ENCODE peak calls at places on chromosomes 5 and 9, in four cellular contexts. A, I, Q and R are unnamed samples.

GRCh38 chr9:74497750-74498615 is 848 bp downstream of the RORB start:
- DNase-seq in A (peak), I (no peak), Q (peak), R (no peak)

GRCh38 chr5:176788091-176788490 is 22.3 kb upstream of the UNC5A start:
- DNase-seq in A (no peak), I (no peak), Q (no peak), R (peak)

GRCh38 chr5:61809651-61810050 is 477.6 kb downstream of the ZSWIM6 start:
- DNase-seq in A (no peak), I (no peak), Q (no peak), R (peak)

GRCh38 chr5:16894236-16895057 is 41.6 kb downstream of the MYO10 start:
- DNase-seq in A (peak), I (no peak), Q (no peak), R (peak)

GRCh38 chr5:158382473-158382872 is 523.5 kb upstream of the CLINT1 start:
- DNase-seq in A (peak), I (no peak), Q (peak), R (peak)

GRCh38 chr5:144092510-144092909 is 77.9 kb downstream of the YIPF5 start:
- DNase-seq in A (no peak), I (no peak), Q (no peak), R (peak)

GRCh38 chr5:148928141-148928540 is 101.7 kb downstream of the ADRB2 start:
- DNase-seq in A (no peak), I (no peak), Q (peak), R (peak)

GRCh38 chr9:135036861-135037465 is 50.5 kb upstream of the OLFM1 start:
- DNase-seq in A (no peak), I (no peak), Q (no peak), R (no peak)

GRCh38 chr5:74833537-74834266 is 32.5 kb downstream of the FAM169A start:
- DNase-seq in A (no peak), I (no peak), Q (no peak), R (no peak)

GRCh38 chr5:56656816-56657740 is 158.3 kb upstream of the MAP3K1 start:
- DNase-seq in A (peak), I (no peak), Q (no peak), R (peak)

GRCh38 chr5:82356808-82357671 is 78.9 kb upstream of the RPS23 start:
- DNase-seq in A (peak), I (no peak), Q (peak), R (peak)

GRCh38 chr5:142685418-142686209 is at the start of gene FGF1:
- DNase-seq in A (no peak), I (no peak), Q (no peak), R (peak)

GRCh38 chr5:12795333-12795663 is 891.1 kb upstream of the CTNND2 start:
- DNase-seq in A (no peak), I (no peak), Q (no peak), R (no peak)

GRCh38 chr9:134325096-134325812 is 1.0 kb upstream of the RXRA start:
- DNase-seq in A (peak), I (no peak), Q (peak), R (peak)

GRCh38 chr9:134429481-134429880 is 103.2 kb downstream of the RXRA start:
- DNase-seq in A (no peak), I (no peak), Q (no peak), R (no peak)

GRCh38 chr9:127569819-127570401 is 42.2 kb upstream of the STXBP1 start:
- DNase-seq in A (no peak), I (peak), Q (peak), R (peak)

GRCh38 chr5:113017891-113018635 is 41.5 kb downstream of the DCP2 start:
- DNase-seq in A (no peak), I (no peak), Q (no peak), R (peak)

GRCh38 chr9:81146684-81147337 is 542.5 kb downstream of the TLE1 start:
- DNase-seq in A (peak), I (no peak), Q (no peak), R (peak)

GRCh38 chr9:8437878-8438277 is 638.3 kb upstream of the DMAC1 start:
- DNase-seq in A (peak), I (no peak), Q (no peak), R (no peak)

GRCh38 chr9:94554439-94555331 is at the start of gene PCAT7:
- DNase-seq in A (no peak), I (no peak), Q (peak), R (peak)

GRCh38 chr9:33517373-33517772 is 6.7 kb upstream of the ANKRD18B start:
- DNase-seq in A (peak), I (no peak), Q (peak), R (peak)

GRCh38 chr5:107744418-107745330 is 73.9 kb upstream of the EFNA5 start:
- DNase-seq in A (no peak), I (no peak), Q (no peak), R (no peak)

GRCh38 chr5:106940986-106941385 is 729.8 kb downstream of the EFNA5 start:
- DNase-seq in A (no peak), I (no peak), Q (no peak), R (peak)

GRCh38 chr9:89814340-89815040 is 209.7 kb downstream of the GADD45G start:
- DNase-seq in A (peak), I (no peak), Q (no peak), R (no peak)

GRCh38 chr9:112711050-112711689 is 6.7 kb downstream of the INIP start:
- DNase-seq in A (peak), I (no peak), Q (no peak), R (peak)

GRCh38 chr5:135883441-135883840 is 12.2 kb downstream of the IL9 start:
- DNase-seq in A (no peak), I (no peak), Q (peak), R (no peak)

GRCh38 chr5:38605610-38606009 is 49.2 kb upstream of the LIFR start:
- DNase-seq in A (no peak), I (no peak), Q (no peak), R (no peak)

GRCh38 chr5:74866653-74867162 is 521 bp upstream of the FAM169A start:
- DNase-seq in A (no peak), I (no peak), Q (no peak), R (no peak)

GRCh38 chr5:57735754-57736153 is 253.1 kb upstream of the ACTBL2 start:
- DNase-seq in A (peak), I (no peak), Q (no peak), R (peak)

GRCh38 chr5:19928556-19929421 is 59.2 kb downstream of the CDH18 start:
- DNase-seq in A (peak), I (no peak), Q (no peak), R (peak)

GRCh38 chr5:124342586-124342985 is 403.9 kb downstream of the ZNF608 start:
- DNase-seq in A (peak), I (no peak), Q (no peak), R (no peak)

GRCh38 chr5:78753093-78753531 is 104.5 kb upstream of the LHFPL2 start:
- DNase-seq in A (peak), I (no peak), Q (no peak), R (peak)

GRCh38 chr5:33340195-33340594 is 100.6 kb upstream of the TARS1 start:
- DNase-seq in A (no peak), I (no peak), Q (no peak), R (no peak)

GRCh38 chr5:35129921-35130485 is 82.3 kb upstream of the AGXT2 start:
- DNase-seq in A (peak), I (no peak), Q (no peak), R (peak)

GRCh38 chr5:72110401-72111013 is 3.2 kb downstream of the MAP1B start:
- DNase-seq in A (no peak), I (no peak), Q (no peak), R (no peak)

GRCh38 chr5:113491022-113491421 is 2.8 kb upstream of the MCC start:
- DNase-seq in A (no peak), I (no peak), Q (no peak), R (no peak)

DNA sequence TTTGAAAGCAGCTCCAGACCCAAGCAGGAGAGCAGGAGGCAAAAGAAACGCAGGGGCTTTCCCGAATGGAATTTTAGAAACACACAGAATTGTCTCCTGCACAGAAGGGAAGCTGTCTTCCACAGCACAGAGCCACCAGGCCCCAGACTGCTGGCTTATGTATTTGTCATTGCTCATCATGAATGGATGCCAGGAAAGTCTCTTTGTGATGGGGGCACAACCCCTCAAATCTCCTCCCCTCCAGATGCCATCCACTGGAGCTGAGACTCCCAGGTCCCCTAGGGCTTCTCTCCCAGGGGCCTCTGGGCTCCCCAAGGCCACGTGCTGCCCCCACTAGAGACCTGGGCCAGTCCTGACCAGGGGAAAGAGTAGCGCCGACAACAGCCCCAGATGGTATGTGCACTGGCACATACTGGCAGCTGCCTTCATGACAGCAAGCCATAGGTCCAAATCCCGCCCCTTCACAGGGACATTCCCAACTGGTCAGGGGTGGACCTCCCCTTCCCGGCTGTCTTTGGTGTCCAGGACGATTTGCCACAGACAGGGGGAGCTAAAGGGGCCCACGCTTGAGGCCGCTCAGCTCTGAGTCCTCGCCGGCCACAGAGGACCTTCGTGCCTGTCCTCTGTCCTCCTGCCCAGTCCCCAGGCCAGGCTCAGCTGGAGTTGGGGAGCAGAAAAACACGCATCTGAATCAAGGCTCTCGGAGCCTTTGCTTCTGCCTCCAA is 127.8 kb downstream of the KCNIP1 start:
- DNase-seq in A (no peak), I (no peak), Q (no peak), R (no peak)
- TF ChIP-seq CTCF in A (peak), I (no peak), Q (no peak), R (peak)

DNA sequence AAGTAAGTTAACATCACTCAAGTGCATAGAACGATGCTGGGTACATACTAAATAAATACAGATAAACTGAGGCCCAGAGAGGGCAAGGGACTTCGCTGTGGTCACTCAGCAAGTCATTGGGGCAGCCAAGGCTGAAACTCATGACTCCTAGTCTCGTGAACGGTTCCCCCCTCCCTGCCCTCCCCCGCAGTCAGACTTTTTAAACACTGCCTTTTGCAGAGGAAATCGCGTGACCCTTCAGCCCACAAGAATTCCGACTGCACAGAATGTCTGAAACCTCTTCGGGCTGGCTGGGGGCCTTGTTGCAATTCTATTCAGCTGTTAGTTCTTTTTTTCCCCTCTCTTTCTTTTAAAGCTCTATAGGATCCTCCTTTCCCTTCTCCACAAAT is 28.1 kb downstream of the NEK6 start:
- DNase-seq in A (peak), I (peak), Q (peak), R (no peak)
- TF ChIP-seq CTCF in A (no peak), I (no peak), Q (no peak), R (no peak)

GRCh38 chr9:129759329-129759728 is 6.5 kb upstream of the PTGES start:
- DNase-seq in A (no peak), I (no peak), Q (no peak), R (no peak)

GRCh38 chr9:129755151-129755550 is 2.3 kb upstream of the PTGES start:
- DNase-seq in A (no peak), I (no peak), Q (no peak), R (no peak)

GRCh38 chr9:129756191-129756590 is 3.3 kb upstream of the PTGES start:
- DNase-seq in A (no peak), I (no peak), Q (no peak), R (no peak)

GRCh38 chr9:129759804-129760502 is 7.1 kb upstream of the PTGES start:
- DNase-seq in A (no peak), I (no peak), Q (no peak), R (no peak)

GRCh38 chr9:129757045-129757444 is 4.2 kb upstream of the PTGES start:
- DNase-seq in A (no peak), I (no peak), Q (peak), R (no peak)
- TF ChIP-seq CTCF in A (no peak), I (no peak), Q (no peak), R (no peak)

GRCh38 chr5:42908509-42909488 is 97.1 kb upstream of the SELENOP start:
- DNase-seq in A (peak), I (peak), Q (peak), R (peak)
- TF ChIP-seq CTCF in A (peak), I (peak), Q (peak), R (peak)

GRCh38 chr5:88883059-88883565 is at the start of gene MEF2C:
- DNase-seq in A (peak), I (peak), Q (peak), R (peak)

GRCh38 chr5:88884435-88884877 is 1.5 kb upstream of the MEF2C start:
- DNase-seq in A (peak), I (no peak), Q (peak), R (peak)

GRCh38 chr5:88882321-88883038 is 504 bp downstream of the MEF2C start:
- DNase-seq in A (peak), I (peak), Q (peak), R (peak)

GRCh38 chr5:88885043-88885442 is 2.1 kb upstream of the MEF2C start:
- DNase-seq in A (no peak), I (no peak), Q (peak), R (no peak)

DNA sequence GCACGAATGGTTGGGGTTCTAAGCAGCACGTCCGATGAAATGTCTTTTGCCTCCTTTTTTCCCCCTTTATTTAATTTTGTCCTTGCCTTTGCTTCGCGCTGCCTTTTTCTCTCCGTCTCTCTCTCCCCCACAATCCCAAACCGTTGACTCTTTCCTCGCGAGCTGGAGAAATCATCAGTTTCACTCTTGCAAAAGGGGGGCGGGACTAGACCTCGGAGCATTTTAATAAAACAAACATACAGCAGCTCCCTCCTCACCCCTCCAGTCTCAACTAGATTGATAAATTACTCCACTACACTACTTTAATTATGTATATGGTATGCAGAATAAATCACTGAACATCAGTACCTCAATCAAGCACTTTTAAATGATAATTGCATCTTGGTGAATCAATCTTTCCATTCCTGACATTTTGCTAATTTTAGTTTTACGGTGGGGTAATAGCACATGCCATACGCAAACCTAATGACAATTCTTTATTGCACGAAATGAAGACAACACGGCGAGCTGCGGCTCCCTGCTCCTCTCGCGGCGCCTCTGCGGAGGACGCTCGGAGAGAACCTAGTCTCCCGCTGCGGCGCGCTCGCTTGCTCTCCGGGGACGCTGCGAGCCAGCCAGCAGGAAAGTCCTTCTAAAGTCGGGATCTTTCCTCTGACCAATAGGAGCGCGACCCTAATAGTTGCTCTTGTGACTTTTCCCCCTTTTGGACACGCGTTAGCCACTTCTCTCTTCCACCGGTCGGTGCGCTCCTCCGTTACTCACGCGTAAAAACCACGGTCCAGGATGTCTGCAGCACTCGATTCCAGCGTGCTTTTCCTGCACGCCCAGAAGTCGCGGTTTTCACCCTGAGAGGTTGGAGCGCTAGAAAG is 816 bp upstream of the MEF2C start:
- DNase-seq in A (peak), I (peak), Q (peak), R (peak)
- TF ChIP-seq CTCF in A (no peak), I (no peak), Q (no peak), R (no peak)

GRCh38 chr9:98117984-98118639 is 910 bp downstream of the TRIM14 start:
- DNase-seq in A (peak), I (peak), Q (no peak), R (peak)
- TF ChIP-seq CTCF in A (peak), I (peak), Q (no peak), R (peak)

GRCh38 chr9:105632807-105633206 is 29.4 kb upstream of the TAL2 start:
- DNase-seq in A (no peak), I (no peak), Q (no peak), R (no peak)

GRCh38 chr9:105633373-105633772 is 28.9 kb upstream of the TAL2 start:
- DNase-seq in A (no peak), I (no peak), Q (no peak), R (no peak)

GRCh38 chr9:105639936-105640335 is 22.3 kb upstream of the TAL2 start:
- DNase-seq in A (no peak), I (no peak), Q (no peak), R (no peak)

GRCh38 chr9:105636331-105636730 is 25.9 kb upstream of the TAL2 start:
- DNase-seq in A (no peak), I (no peak), Q (no peak), R (no peak)

GRCh38 chr9:105637787-105638395 is 24.4 kb upstream of the TAL2 start:
- DNase-seq in A (peak), I (no peak), Q (peak), R (peak)
- TF ChIP-seq CTCF in A (peak), I (peak), Q (peak), R (peak)

GRCh38 chr9:86639899-86640379 is 285.7 kb upstream of the TUT7 start:
- DNase-seq in A (no peak), I (no peak), Q (no peak), R (no peak)
- TF ChIP-seq CTCF in A (no peak), I (no peak), Q (no peak), R (peak)